ENCODE peak calls at places on chromosomes 7 and 10, in four cellular contexts. D, F, T and W are unnamed samples.

GRCh38 chr10:130997267-130998045 is 314.1 kb downstream of the TCERG1L start:
- DNase-seq in D (no peak), F (no peak), T (no peak), W (no peak)

GRCh38 chr7:77450054-77450453 is 33.9 kb upstream of the GSAP start:
- DNase-seq in D (no peak), F (no peak), T (no peak), W (no peak)

GRCh38 chr10:60905580-60905979 is 38.4 kb downstream of the RHOBTB1 start:
- DNase-seq in D (peak; percentile 18), F (no peak), T (no peak), W (peak; percentile 82)

GRCh38 chr7:43248961-43249807 is 136.7 kb downstream of the HECW1 start:
- DNase-seq in D (peak; percentile 70), F (peak; percentile 86), T (no peak), W (no peak)

GRCh38 chr7:143305423-143306070 is 10.4 kb upstream of the CLCN1 start:
- DNase-seq in D (no peak), F (peak; percentile 78), T (peak; percentile 71), W (no peak)

GRCh38 chr10:103847909-103848468 is 7.4 kb downstream of the SH3PXD2A start:
- DNase-seq in D (no peak), F (no peak), T (peak; percentile 43), W (no peak)

GRCh38 chr10:79275431-79275851 is 71.8 kb upstream of the PPIF start:
- DNase-seq in D (no peak), F (no peak), T (no peak), W (no peak)

GRCh38 chr7:17599733-17600685 is 301.6 kb downstream of the AHR start:
- DNase-seq in D (peak; percentile 80), F (peak; percentile 84), T (no peak), W (no peak)

GRCh38 chr10:102523250-102524029 is 19.7 kb downstream of the SUFU start:
- DNase-seq in D (peak; percentile 21), F (no peak), T (no peak), W (peak; percentile 81)

GRCh38 chr10:12184165-12184564 is 11.5 kb downstream of the NUDT5 start:
- DNase-seq in D (no peak), F (no peak), T (no peak), W (no peak)

GRCh38 chr10:104767745-104768144 is 126.7 kb downstream of the SORCS3 start:
- DNase-seq in D (no peak), F (no peak), T (no peak), W (no peak)

GRCh38 chr10:78351283-78351682 is 317.6 kb downstream of the RPS24 start:
- DNase-seq in D (no peak), F (no peak), T (no peak), W (no peak)

GRCh38 chr10:102870221-102870620 is 951 bp downstream of the AS3MT start:
- DNase-seq in D (no peak), F (no peak), T (no peak), W (no peak)

GRCh38 chr7:128274890-128275603 is 34.0 kb downstream of the LEP start:
- DNase-seq in D (no peak), F (no peak), T (no peak), W (no peak)

GRCh38 chr10:4824791-4825310 is 1.2 kb upstream of the AKR1E2 start:
- DNase-seq in D (no peak), F (no peak), T (no peak), W (peak; percentile 69)

GRCh38 chr7:40824461-40824860 is 689.7 kb downstream of the SUGCT start:
- DNase-seq in D (no peak), F (no peak), T (no peak), W (no peak)

GRCh38 chr7:92352009-92352408 is 95.3 kb upstream of the GATAD1 start:
- DNase-seq in D (no peak), F (no peak), T (no peak), W (no peak)

GRCh38 chr7:32616625-32617024 is 121.3 kb downstream of the AVL9 start:
- DNase-seq in D (no peak), F (peak; percentile 92), T (no peak), W (no peak)

GRCh38 chr7:157780312-157780711 is 443.5 kb downstream of the DNAJB6 start:
- DNase-seq in D (no peak), F (no peak), T (no peak), W (no peak)

GRCh38 chr10:101301111-101301731 is 52.7 kb upstream of the BTRC start:
- DNase-seq in D (peak; percentile 13), F (peak; percentile 73), T (peak; percentile 91), W (no peak)

GRCh38 chr10:116985611-116986010 is 19.4 kb downstream of the SHTN1 start:
- DNase-seq in D (no peak), F (no peak), T (no peak), W (no peak)

GRCh38 chr10:68560201-68560915 is at the start of gene TET1:
- DNase-seq in D (no peak), F (peak; percentile 61), T (peak; percentile 84), W (no peak)

GRCh38 chr7:117269895-117270294 is 53.0 kb downstream of the WNT2 start:
- DNase-seq in D (no peak), F (peak; percentile 32), T (no peak), W (no peak)

GRCh38 chr7:34493752-34494151 is 164.3 kb upstream of the NPSR1 start:
- DNase-seq in D (no peak), F (no peak), T (no peak), W (no peak)

GRCh38 chr7:21430575-21430954 is 2.7 kb downstream of the SP4 start:
- DNase-seq in D (no peak), F (no peak), T (no peak), W (no peak)

GRCh38 chr7:74059681-74060588 is 23.7 kb upstream of the LIMK1 start:
- DNase-seq in D (no peak), F (peak; percentile 45), T (peak; percentile 35), W (no peak)

GRCh38 chr7:464712-465461 is 54.8 kb downstream of the PDGFA start:
- DNase-seq in D (peak; percentile 50), F (no peak), T (no peak), W (no peak)

GRCh38 chr10:42783181-42783549 is 570 bp downstream of the BMS1 start:
- DNase-seq in D (peak; percentile 7), F (peak; percentile 28), T (no peak), W (no peak)

GRCh38 chr10:71731791-71732190 is 12.2 kb upstream of the C10orf105 start:
- DNase-seq in D (no peak), F (no peak), T (no peak), W (no peak)

GRCh38 chr7:92589056-92589455 is 1.1 kb downstream of the FAM133B start:
- DNase-seq in D (no peak), F (no peak), T (no peak), W (no peak)

GRCh38 chr10:35592421-35592820 is 12.7 kb upstream of the GJD4 start:
- DNase-seq in D (no peak), F (no peak), T (no peak), W (no peak)

GRCh38 chr10:58820862-58821559 is 308.3 kb downstream of the BICC1 start:
- DNase-seq in D (peak; percentile 16), F (peak; percentile 25), T (no peak), W (no peak)

GRCh38 chr7:158386866-158387820 is 200.5 kb downstream of the PTPRN2 start:
- DNase-seq in D (no peak), F (no peak), T (no peak), W (no peak)

GRCh38 chr10:50624866-50625491 is 1.2 kb upstream of the SGMS1 start:
- DNase-seq in D (no peak), F (peak; percentile 86), T (peak; percentile 54), W (no peak)

GRCh38 chr7:15692621-15693020 is 6.1 kb upstream of the MEOX2 start:
- DNase-seq in D (no peak), F (no peak), T (no peak), W (no peak)

GRCh38 chr10:62243647-62243997 is 25.0 kb downstream of the RTKN2 start:
- DNase-seq in D (no peak), F (no peak), T (no peak), W (no peak)

GRCh38 chr7:4861227-4861626 is 603 bp downstream of the PAPOLB start:
- DNase-seq in D (no peak), F (no peak), T (no peak), W (peak; percentile 11)

GRCh38 chr7:158631574-158632195 is 44.1 kb upstream of the PTPRN2 start:
- DNase-seq in D (no peak), F (no peak), T (no peak), W (no peak)

GRCh38 chr10:29929006-29929405 is 130.4 kb downstream of the JCAD start:
- DNase-seq in D (no peak), F (no peak), T (no peak), W (no peak)

GRCh38 chr10:29923416-29923970 is 135.9 kb downstream of the JCAD start:
- DNase-seq in D (no peak), F (no peak), T (no peak), W (no peak)

GRCh38 chr10:29924436-29924835 is 134.9 kb downstream of the JCAD start:
- DNase-seq in D (no peak), F (no peak), T (no peak), W (no peak)

GRCh38 chr10:29925771-29926345 is 133.5 kb downstream of the JCAD start:
- DNase-seq in D (no peak), F (no peak), T (no peak), W (no peak)

GRCh38 chr10:29926649-29927048 is 132.7 kb downstream of the JCAD start:
- DNase-seq in D (peak; percentile 20), F (no peak), T (peak; percentile 15), W (no peak)
- TF ChIP-seq CTCF in D (peak; percentile 83), F (no peak), T (peak; percentile 53), W (peak; percentile 47)

GRCh38 chr10:24467605-24468004 is 256.1 kb downstream of the ARHGAP21 start:
- DNase-seq in D (no peak), F (no peak), T (no peak), W (no peak)
- H3K4me3 ChIP-seq in D (peak overlapping the region; percentile 55), F (peak overlapping the region; percentile 46), T (no peak overlapping the region), W (no peak overlapping the region)

DNA sequence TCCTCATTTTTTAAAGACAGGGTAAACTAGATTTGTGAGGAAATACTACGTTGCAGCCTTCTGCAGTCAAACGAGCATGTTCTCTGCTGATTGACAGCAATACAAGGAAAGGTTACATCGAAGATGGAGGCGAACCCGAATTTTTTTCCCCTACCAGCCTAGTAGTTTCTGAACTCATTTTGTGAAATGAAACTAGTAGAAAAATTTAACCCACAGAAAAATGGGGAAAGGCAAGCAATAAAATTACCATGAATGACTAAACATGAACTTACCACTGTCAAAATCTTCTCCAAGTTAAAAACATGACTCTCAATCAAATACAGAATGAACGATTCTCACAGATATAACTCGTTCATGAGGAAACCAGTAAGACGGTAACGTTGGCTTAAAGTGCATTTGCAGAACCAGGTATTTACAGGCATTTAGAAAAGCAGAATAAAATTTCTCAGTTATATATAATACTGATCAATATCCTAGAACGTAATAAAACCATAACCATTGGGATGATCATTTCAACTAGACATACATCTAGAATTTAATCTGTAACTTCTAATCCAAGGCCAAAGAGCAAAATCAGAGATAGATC is 73.9 kb downstream of the CELF2 start:
- DNase-seq in D (no peak), F (no peak), T (no peak), W (no peak)
- H3K27ac ChIP-seq in D (no peak overlapping the region), F (no peak overlapping the region), T (no peak overlapping the region), W (no peak overlapping the region)

DNA sequence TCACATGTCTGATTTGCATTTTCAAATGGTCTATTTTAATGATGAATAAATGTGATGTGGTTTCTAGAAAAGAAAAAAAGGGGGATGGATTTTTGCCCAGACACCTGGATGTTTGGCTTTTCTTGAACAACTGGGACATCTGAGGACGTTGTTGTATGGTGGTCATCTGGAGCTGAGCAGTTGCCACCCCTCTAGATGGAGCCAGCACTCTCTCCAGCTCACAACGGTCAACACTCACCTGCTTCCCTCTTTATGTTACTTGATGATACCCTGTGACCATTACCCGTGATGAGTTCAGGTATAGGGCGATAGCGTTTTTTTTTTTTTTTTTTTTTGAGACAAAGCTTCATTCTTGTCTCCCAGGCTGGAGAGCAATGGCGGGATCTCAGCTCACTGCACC is 30.1 kb upstream of the PAXIP1 start:
- DNase-seq in D (no peak), F (no peak), T (peak; percentile 31), W (no peak)
- TF ChIP-seq CTCF in D (peak; percentile 4), F (no peak), T (peak; percentile 70), W (no peak)